ENCODE peak calls at places on chromosomes 6 and 20, in ten cellular contexts. H is PC-3, R is GM23248, F is neural progenitor cell, Z is neuronal stem cell, L is IMR-90, X is mesendoderm, B is K562, D is Karpas-422, E is trophoblast cell. O is an unnamed sample.

GRCh38 chr6:40695114-40695513 is 108.0 kb upstream of the LRFN2 start:
- DNase-seq in H (no peak), R (no peak), F (peak), Z (no peak), L (peak), X (peak), B (no peak), D (peak), E (no peak), O (no peak)

GRCh38 chr20:21504323-21504722 is 9.5 kb downstream of the NKX2-2 start:
- DNase-seq in H (no peak), R (no peak), F (no peak), Z (no peak), L (no peak), X (no peak), B (no peak), D (no peak), E (no peak), O (no peak)

GRCh38 chr6:116287668-116288282 is 8.0 kb upstream of the TSPYL1 start:
- DNase-seq in H (peak), R (peak), F (peak), Z (peak), L (peak), X (peak), B (peak), D (peak), E (no peak), O (no peak)

GRCh38 chr6:37626915-37627314 is 70.8 kb downstream of the MDGA1 start:
- DNase-seq in H (no peak), R (no peak), F (no peak), Z (no peak), L (no peak), X (no peak), B (no peak), D (no peak), E (no peak), O (no peak)

GRCh38 chr6:153044295-153044694 is 41.8 kb upstream of the MTRF1L start:
- DNase-seq in H (peak), R (no peak), F (no peak), Z (no peak), L (no peak), X (no peak), B (no peak), D (no peak), E (no peak), O (no peak)

GRCh38 chr6:133114973-133115372 is 126.2 kb upstream of the EYA4 start:
- DNase-seq in H (no peak), R (no peak), F (no peak), Z (no peak), L (peak), X (no peak), B (no peak), D (peak), E (no peak), O (no peak)

GRCh38 chr20:59933296-59933848 is at the start of gene SYCP2:
- DNase-seq in H (no peak), R (peak), F (no peak), Z (no peak), L (no peak), X (no peak), B (peak), D (no peak), E (peak), O (peak)

GRCh38 chr20:49914310-49915117 is 815 bp downstream of the SPATA2 start:
- DNase-seq in H (peak), R (peak), F (peak), Z (no peak), L (no peak), X (peak), B (no peak), D (peak), E (peak), O (no peak)

GRCh38 chr20:54343073-54343472 is 132.3 kb upstream of the DOK5 start:
- DNase-seq in H (no peak), R (no peak), F (no peak), Z (no peak), L (no peak), X (no peak), B (no peak), D (no peak), E (no peak), O (no peak)

GRCh38 chr20:577167-577791 is 32.8 kb downstream of the TCF15 start:
- DNase-seq in H (peak), R (peak), F (peak), Z (no peak), L (peak), X (peak), B (peak), D (peak), E (no peak), O (no peak)

GRCh38 chr6:16832027-16832688 is 70.9 kb upstream of the ATXN1 start:
- DNase-seq in H (no peak), R (no peak), F (no peak), Z (no peak), L (peak), X (no peak), B (no peak), D (no peak), E (no peak), O (no peak)

GRCh38 chr20:20317195-20318113 is 50.5 kb upstream of the INSM1 start:
- DNase-seq in H (no peak), R (no peak), F (no peak), Z (no peak), L (no peak), X (peak), B (no peak), D (peak), E (no peak), O (no peak)

GRCh38 chr20:63466250-63466825 is 6.1 kb downstream of the KCNQ2 start:
- DNase-seq in H (no peak), R (no peak), F (no peak), Z (no peak), L (no peak), X (no peak), B (no peak), D (no peak), E (no peak), O (no peak)

GRCh38 chr6:156748504-156748903 is 28.7 kb upstream of the ARID1B start:
- DNase-seq in H (no peak), R (no peak), F (no peak), Z (no peak), L (no peak), X (no peak), B (no peak), D (no peak), E (no peak), O (no peak)

GRCh38 chr20:8855315-8855714 is 213.6 kb upstream of the PLCB4 start:
- DNase-seq in H (peak), R (peak), F (no peak), Z (no peak), L (peak), X (no peak), B (no peak), D (no peak), E (no peak), O (no peak)

GRCh38 chr6:84549912-84550311 is 214.5 kb downstream of the TBX18 start:
- DNase-seq in H (peak), R (peak), F (peak), Z (no peak), L (no peak), X (peak), B (peak), D (no peak), E (no peak), O (no peak)

GRCh38 chr6:1942834-1943233 is 302.6 kb downstream of the GMDS start:
- DNase-seq in H (no peak), R (no peak), F (no peak), Z (no peak), L (no peak), X (no peak), B (no peak), D (no peak), E (no peak), O (no peak)
- H3K9ac ChIP-seq in H (no peak), R (no peak), F (no peak), Z (no peak), L (no peak), X (no peak), B (no peak), D (no peak), E (no peak), O (no peak)

DNA sequence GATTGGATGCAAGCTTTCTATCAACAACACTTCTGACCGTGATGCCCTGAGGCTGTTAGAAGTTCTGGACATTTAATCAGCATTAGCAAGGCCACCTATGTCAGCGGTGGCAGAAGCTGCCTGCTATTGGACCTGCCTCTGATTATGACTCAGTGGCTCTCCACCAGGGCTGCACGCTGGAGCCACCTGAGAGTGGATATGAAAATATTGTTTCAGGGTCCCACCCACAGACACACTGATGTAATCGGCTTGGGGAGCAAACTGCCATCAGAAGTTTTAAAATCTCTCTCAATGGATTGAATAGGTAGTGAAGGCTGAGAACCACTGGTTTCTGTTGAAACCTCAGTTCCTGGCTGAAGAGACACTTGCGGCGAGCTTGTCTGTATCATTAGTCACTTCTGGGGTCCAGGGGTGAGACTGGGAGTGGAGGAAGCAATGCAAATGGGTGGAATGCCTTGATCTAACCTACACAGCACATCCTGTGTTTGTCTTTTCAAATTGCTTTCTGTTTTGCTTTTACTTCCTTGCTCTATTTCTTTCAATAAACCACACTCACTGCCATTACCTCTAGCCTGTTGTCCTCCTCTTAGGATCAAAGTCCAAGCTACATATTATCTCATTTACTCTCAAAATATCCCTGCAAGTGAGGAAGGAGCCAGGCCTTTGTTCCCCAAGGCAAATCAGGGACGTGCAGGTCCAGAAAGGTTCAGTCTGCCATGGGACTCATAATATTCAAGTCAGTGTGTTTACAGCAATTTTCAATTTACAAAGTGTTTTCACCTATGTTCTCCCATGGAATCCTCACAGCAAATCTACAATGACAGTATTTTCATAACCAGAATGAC is 4.2 kb downstream of the CLIC5 start:
- DNase-seq in H (no peak), R (no peak), F (no peak), Z (no peak), L (no peak), X (no peak), B (no peak), D (no peak), E (no peak), O (peak)
- H3K27ac ChIP-seq in H (no peak), R (no peak), F (no peak), Z (no peak), L (no peak), X (no peak), B (no peak), D (no peak), E (peak), O (peak)

DNA sequence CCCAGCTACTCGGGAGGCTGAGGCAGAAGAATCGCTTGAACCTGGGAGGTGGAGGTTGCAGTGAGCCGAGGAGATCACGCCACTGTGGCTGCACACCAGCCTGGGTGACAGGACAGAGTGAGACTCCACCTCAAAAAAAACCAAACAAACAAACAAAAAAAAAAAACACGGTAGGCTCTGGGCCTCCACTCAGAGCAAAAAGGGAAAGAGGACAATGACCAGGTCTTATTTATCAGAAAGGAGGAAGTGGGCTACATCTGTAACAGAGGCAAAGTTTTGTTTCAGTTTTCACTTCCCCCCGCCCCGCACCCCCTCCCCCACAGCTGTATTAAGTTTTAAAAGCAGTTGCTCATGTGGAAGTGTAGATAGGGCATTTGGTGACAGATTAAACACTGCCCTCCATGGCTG is 114.7 kb downstream of the RCAN2 start:
- DNase-seq in H (no peak), R (no peak), F (no peak), Z (no peak), L (no peak), X (no peak), B (peak), D (peak), E (no peak), O (no peak)
- H3K9ac ChIP-seq in H (no peak), R (no peak), F (no peak), Z (no peak), L (no peak), X (no peak), B (no peak), D (peak), E (no peak), O (no peak)

DNA sequence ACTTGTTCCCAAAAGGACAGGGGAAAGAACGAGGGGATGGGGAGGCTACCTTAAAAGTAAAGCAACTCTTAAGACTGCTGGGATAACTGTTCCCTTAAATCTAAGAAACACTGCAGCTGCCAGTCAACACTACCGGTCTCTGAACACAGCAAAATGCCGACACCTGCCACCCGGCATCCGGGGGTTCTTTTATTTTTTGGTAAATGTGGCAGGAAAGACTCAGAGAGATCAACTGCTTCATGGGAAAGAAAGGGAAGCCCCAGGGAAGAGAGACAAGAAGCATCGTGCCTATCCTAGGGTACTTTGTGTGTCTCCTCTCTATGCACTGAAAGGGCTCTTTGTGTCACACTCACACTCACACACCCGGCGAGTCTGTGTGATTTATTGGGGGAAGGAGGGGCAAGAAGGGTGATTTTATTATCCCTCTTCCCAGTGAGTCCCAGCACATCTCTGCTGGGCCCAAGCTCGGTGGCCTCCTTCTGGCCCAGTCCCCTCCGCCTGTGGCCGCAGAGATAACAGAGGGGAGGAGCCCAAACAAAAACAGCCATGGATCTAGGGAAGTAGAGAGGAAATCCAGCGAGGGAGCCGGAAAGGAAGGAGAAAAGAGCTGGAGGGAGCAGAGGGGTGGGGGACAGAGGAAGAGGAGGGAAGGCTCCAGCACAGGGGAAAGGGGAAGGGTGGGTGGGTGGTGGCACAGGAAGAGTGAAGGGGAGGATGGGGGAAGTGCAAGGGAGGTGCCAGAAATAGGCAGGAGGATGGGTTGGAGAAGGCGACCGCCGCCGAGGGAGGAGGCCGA is 1.3 kb downstream of the FYN start:
- DNase-seq in H (peak), R (peak), F (peak), Z (peak), L (peak), X (peak), B (peak), D (peak), E (no peak), O (peak)
- H3K27ac ChIP-seq in H (peak), R (peak), F (peak), Z (peak), L (peak), X (peak), B (no peak), D (peak), E (no peak), O (peak)

DNA sequence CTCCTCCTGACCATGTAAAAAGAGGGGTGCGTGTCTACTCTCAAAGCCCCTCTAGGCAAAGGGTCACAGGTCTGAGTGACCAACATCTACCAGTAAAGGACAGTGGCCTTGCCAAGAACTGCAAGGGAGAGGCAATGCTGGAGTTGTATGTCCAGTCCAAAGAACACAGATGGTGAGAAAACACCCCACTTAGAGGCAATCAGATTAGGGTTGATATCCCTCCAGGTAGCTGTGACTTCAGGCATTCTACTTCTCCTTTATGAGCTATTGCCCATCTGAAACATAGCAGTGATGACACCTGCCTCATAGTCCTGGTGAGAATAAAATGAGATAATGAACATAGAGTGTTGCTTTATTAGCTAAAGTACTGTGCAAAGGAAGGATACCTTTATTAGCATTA is 50.8 kb upstream of the MAFB start:
- DNase-seq in H (no peak), R (no peak), F (no peak), Z (no peak), L (no peak), X (no peak), B (no peak), D (no peak), E (no peak), O (no peak)
- H3K9ac ChIP-seq in H (no peak), R (no peak), F (no peak), Z (no peak), L (no peak), X (no peak), B (no peak), D (no peak), E (no peak), O (no peak)

GRCh38 chr20:25525295-25525694 is 60.0 kb downstream of the NINL start:
- DNase-seq in H (no peak), R (no peak), F (no peak), Z (no peak), L (no peak), X (no peak), B (no peak), D (no peak), E (no peak), O (no peak)
- H3K27ac ChIP-seq in H (no peak), R (peak), F (no peak), Z (no peak), L (peak), X (no peak), B (no peak), D (no peak), E (no peak), O (no peak)

DNA sequence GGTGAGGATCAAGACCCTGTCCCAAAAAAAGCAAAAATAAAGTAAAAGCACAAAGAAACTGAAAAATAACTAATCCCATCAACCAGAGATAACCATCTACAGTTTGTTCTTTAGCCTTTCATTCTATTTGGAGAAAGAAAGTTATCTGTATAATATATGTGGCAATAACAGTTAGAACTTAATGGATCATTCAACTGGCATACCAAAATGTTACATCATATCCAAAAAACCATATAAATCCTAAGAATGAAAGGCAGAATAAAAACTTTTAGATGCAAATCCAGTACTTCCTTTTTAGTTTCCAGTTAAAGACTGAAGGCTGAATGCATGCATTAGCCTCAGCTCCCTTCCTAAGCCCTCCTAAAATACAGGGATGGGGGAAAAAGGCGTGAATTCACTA is 25.2 kb downstream of the ILRUN start:
- DNase-seq in H (no peak), R (peak), F (no peak), Z (no peak), L (peak), X (no peak), B (no peak), D (no peak), E (no peak), O (no peak)
- H3K9ac ChIP-seq in H (no peak), R (peak), F (no peak), Z (no peak), L (no peak), X (no peak), B (no peak), D (no peak), E (no peak), O (no peak)

DNA sequence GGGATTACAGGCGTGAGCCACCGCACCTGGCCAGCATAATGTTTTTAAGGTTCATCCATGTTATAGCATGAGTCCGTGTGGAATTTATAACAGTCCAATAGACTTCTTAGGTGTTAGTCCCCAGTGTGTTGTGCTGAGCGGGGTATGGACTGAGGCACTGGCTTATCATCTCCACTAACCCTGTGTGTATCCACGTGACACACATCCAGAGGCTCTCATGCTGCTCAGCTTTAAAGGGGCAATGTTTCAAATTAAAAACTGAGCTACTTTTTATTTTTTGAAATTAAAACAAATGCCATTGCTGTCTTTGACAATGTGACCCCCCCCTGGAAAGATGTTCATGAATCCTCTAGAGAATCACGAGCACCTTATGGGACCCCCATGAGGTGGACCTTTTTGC is 54.3 kb upstream of the TRERF1 start:
- DNase-seq in H (no peak), R (no peak), F (no peak), Z (no peak), L (no peak), X (no peak), B (no peak), D (peak), E (no peak), O (no peak)
- H3K27ac ChIP-seq in H (peak), R (peak), F (no peak), Z (no peak), L (no peak), X (no peak), B (no peak), D (peak), E (no peak), O (no peak)

GRCh38 chr20:62408055-62408454 is 970 bp upstream of the CABLES2 start:
- DNase-seq in H (no peak), R (no peak), F (no peak), Z (no peak), L (no peak), X (no peak), B (no peak), D (no peak), E (no peak), O (no peak)

GRCh38 chr20:62408640-62409039 is 1.6 kb upstream of the CABLES2 start:
- DNase-seq in H (no peak), R (no peak), F (no peak), Z (no peak), L (no peak), X (no peak), B (no peak), D (no peak), E (no peak), O (no peak)

GRCh38 chr20:62410742-62411478 is 3.8 kb upstream of the CABLES2 start:
- DNase-seq in H (no peak), R (no peak), F (no peak), Z (no peak), L (no peak), X (no peak), B (no peak), D (no peak), E (no peak), O (no peak)

GRCh38 chr20:62409935-62410741 is 3.1 kb upstream of the CABLES2 start:
- DNase-seq in H (peak), R (peak), F (peak), Z (peak), L (no peak), X (peak), B (peak), D (peak), E (no peak), O (peak)

GRCh38 chr20:62409086-62409853 is 2.2 kb upstream of the CABLES2 start:
- DNase-seq in H (no peak), R (no peak), F (no peak), Z (no peak), L (no peak), X (no peak), B (no peak), D (no peak), E (no peak), O (no peak)
- H3K9ac ChIP-seq in H (no peak), R (no peak), F (no peak), Z (no peak), L (no peak), X (no peak), B (peak), D (no peak), E (no peak), O (no peak)

O was measured in colonic mucosa.